ENCODE peak calls at places on chromosomes 3 and 15, in seven cellular contexts. U, X, O, C, I, K and S are unnamed samples.
A peak's percentile ranks its signal among the peaks of the same experiment; 100 is the strongest.

GRCh38 chr3:38453075-38453913 is at the start of gene ACVR2B:
- DNase-seq in I (peak; percentile 45), K (peak; percentile 97), O (peak; percentile 61), C (peak; percentile 93), X (peak; percentile 56), U (peak; percentile 88), S (peak; percentile 59)

GRCh38 chr15:74866090-74866489 is 7.1 kb downstream of the SCAMP2 start:
- DNase-seq in X (peak; percentile 85), C (no peak), I (peak; percentile 58), K (no peak), U (no peak), O (peak; percentile 68), S (peak; percentile 30)

GRCh38 chr15:62165029-62165792 is at the start of gene C2CD4B:
- DNase-seq in K (peak; percentile 91), U (peak; percentile 62), I (no peak), O (no peak), X (no peak), C (peak; percentile 68), S (no peak)

GRCh38 chr3:159565313-159565712 is 423.3 kb upstream of the IL12A start:
- DNase-seq in K (no peak), X (no peak), U (no peak), C (no peak), I (no peak), O (no peak), S (no peak)

GRCh38 chr3:25084016-25084415 is 344.0 kb upstream of the RARB start:
- DNase-seq in O (no peak), K (no peak), U (no peak), C (no peak), I (no peak), X (no peak), S (no peak)

GRCh38 chr15:40253179-40253790 is 14.4 kb downstream of the PAK6 start:
- DNase-seq in K (peak; percentile 72), I (no peak), O (no peak), U (no peak), C (no peak), X (no peak), S (no peak)

GRCh38 chr3:35487396-35487795 is 151.9 kb upstream of the ARPP21 start:
- DNase-seq in C (no peak), X (no peak), U (no peak), O (no peak), K (no peak), I (no peak), S (no peak)

GRCh38 chr3:143383433-143383832 is 263.9 kb downstream of the CHST2 start:
- DNase-seq in X (no peak), I (no peak), O (no peak), C (no peak), U (no peak), K (no peak), S (no peak)

GRCh38 chr15:30042556-30042955 is 40.2 kb upstream of the GOLGA8J start:
- DNase-seq in U (no peak), O (no peak), K (no peak), X (peak; percentile 19), I (peak; percentile 43), C (no peak), S (peak; percentile 17)

GRCh38 chr3:147945968-147946519 is 536.9 kb downstream of the ZIC1 start:
- DNase-seq in K (no peak), U (no peak), X (peak; percentile 95), O (peak; percentile 89), I (peak; percentile 96), C (peak; percentile 33), S (peak; percentile 94)

GRCh38 chr15:80849308-80849707 is 70.1 kb downstream of the CEMIP start:
- DNase-seq in X (peak; percentile 93), C (no peak), U (no peak), O (peak; percentile 89), I (peak; percentile 81), K (peak; percentile 72), S (peak; percentile 94)

GRCh38 chr3:46271910-46272309 is 29.6 kb downstream of the CCR3 start:
- DNase-seq in I (no peak), X (no peak), U (no peak), O (no peak), C (no peak), K (no peak), S (no peak)

GRCh38 chr3:195839260-195840010 is 27.7 kb upstream of the MUC4 start:
- DNase-seq in C (no peak), X (no peak), K (no peak), U (peak; percentile 66), I (no peak), O (no peak), S (no peak)

GRCh38 chr15:97652700-97653167 is 307.8 kb upstream of the ARRDC4 start:
- DNase-seq in C (peak; percentile 19), O (no peak), U (no peak), K (peak; percentile 70), I (no peak), X (no peak), S (no peak)

GRCh38 chr15:69661446-69661845 is 208.8 kb downstream of the RPLP1 start:
- DNase-seq in I (no peak), C (no peak), X (no peak), U (no peak), K (no peak), O (no peak), S (no peak)

GRCh38 chr3:21673393-21673792 is 77.6 kb downstream of the ZNF385D start:
- DNase-seq in U (no peak), O (no peak), C (no peak), X (no peak), I (peak; percentile 21), K (no peak), S (no peak)

GRCh38 chr3:73134034-73134433 is 72.6 kb downstream of the EBLN2 start:
- DNase-seq in C (no peak), O (no peak), U (no peak), I (no peak), K (no peak), X (no peak), S (no peak)

GRCh38 chr3:188156051-188156450 is 2.1 kb downstream of the LPP start:
- DNase-seq in C (no peak), I (no peak), U (no peak), X (no peak), K (no peak), O (no peak), S (no peak)

GRCh38 chr3:121883507-121883906 is 10.7 kb upstream of the SLC15A2 start:
- DNase-seq in O (peak; percentile 7), X (peak; percentile 8), I (peak; percentile 5), C (no peak), U (no peak), K (no peak), S (peak; percentile 27)

GRCh38 chr15:70023064-70023768 is 74.5 kb downstream of the TLE3 start:
- DNase-seq in O (peak; percentile 94), X (peak; percentile 75), K (no peak), U (no peak), I (peak; percentile 76), C (no peak), S (peak; percentile 92)

GRCh38 chr3:32686713-32687112 is 1.7 kb downstream of the CNOT10 start:
- DNase-seq in K (no peak), X (no peak), C (no peak), U (no peak), O (no peak), I (no peak), S (no peak)
- H3K4me3 ChIP-seq in K (no peak overlapping the region), X (no peak overlapping the region), C (peak overlapping the region; percentile 96), U (no peak overlapping the region), O (no peak overlapping the region), I (no peak overlapping the region), S (peak overlapping the region; percentile 90)

DNA sequence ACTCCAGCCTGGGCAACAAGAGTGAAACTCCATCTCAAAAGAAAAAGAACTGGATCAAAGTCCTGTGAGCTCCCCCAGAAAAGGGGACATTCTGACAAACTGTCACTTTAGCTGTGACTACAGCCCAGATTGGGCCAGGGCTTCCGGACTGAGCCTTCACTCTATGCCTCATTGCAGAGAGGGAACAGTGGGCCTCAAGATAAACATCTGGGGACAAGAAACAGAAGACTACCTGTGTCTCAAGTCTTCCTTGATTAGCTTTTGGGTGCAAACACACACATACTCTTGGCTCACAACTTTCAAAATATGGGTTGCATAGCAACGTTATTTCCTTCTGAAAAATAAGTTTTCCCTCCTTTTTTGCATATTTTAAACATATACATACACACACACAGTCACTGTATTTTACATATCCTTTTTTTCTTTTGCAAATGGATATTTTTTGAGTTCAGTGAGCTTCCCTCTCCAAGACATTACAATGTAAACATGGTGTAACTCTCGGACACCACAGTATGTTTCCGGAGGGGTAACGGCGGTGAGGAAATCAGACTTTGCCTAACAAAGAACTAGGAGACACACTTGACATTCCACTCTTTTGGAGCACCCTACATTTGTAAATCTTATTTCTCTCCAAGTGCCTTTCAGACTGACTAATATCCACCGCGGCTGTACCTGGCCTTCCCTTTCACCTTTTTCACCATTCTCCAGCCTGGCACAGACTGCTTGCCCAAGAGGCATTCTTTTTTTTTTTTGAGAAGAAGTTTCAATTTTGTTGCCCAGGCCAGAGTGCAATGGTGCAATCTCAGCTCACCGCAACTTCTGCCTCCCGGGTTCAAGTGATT is 3.5 kb downstream of the TKT start:
- DNase-seq in K (no peak), O (no peak), X (no peak), U (no peak), I (no peak), C (no peak), S (peak; percentile 33)
- H3K4me3 ChIP-seq in K (no peak overlapping the region), O (peak overlapping the region; percentile 13), X (no peak overlapping the region), U (no peak overlapping the region), I (peak overlapping the region; percentile 3), C (peak overlapping the region; percentile 86), S (peak overlapping the region; percentile 97)

DNA sequence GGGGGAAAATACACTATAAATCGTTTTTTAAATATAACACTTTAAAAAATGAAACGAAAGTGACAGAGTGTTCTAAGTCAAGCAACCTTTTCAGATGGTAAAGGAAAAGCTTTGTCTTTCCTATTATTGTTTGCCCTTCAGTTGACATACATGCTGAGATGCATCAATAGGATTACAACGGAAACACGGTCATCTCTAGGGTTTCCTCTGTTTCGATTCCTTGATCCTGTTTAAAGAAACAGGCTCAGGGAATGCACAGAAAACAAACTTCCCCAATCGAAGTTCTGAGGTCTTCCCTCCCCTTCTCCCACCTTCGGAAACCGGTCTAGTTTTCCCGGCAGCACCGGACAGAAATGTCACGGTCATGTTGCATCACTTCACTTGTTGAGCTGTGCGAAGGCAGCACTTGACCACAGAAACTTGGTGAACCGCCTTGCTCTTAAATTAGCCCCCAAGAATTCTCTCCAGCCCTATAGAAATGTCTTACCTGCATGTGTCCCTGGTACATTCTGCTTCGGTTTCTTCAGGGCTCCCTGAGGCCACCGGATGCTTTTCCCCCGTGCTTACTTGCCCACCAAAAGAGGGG is 552 bp downstream of the PEX5L start:
- DNase-seq in C (no peak), U (no peak), O (no peak), I (no peak), K (no peak), X (no peak), S (no peak)
- H3K4me3 ChIP-seq in C (peak overlapping the region; percentile 55), U (peak overlapping the region; percentile 60), O (no peak overlapping the region), I (peak overlapping the region; percentile 47), K (peak overlapping the region; percentile 29), X (no peak overlapping the region), S (peak overlapping the region; percentile 62)

GRCh38 chr3:181698263-181698944 is 13.3 kb upstream of the SOX2 start:
- DNase-seq in O (no peak), C (no peak), I (no peak), U (no peak), K (no peak), X (no peak), S (no peak)
- H3K4me3 ChIP-seq in O (no peak overlapping the region), C (no peak overlapping the region), I (no peak overlapping the region), U (no peak overlapping the region), K (no peak overlapping the region), X (no peak overlapping the region), S (no peak overlapping the region)

GRCh38 chr3:126476976-126477330 is 1.3 kb upstream of the ZXDC start:
- DNase-seq in K (peak; percentile 59), O (no peak), U (no peak), I (no peak), C (no peak), X (no peak), S (no peak)
- H3K4me3 ChIP-seq in K (no peak overlapping the region), O (no peak overlapping the region), U (peak overlapping the region; percentile 76), I (no peak overlapping the region), C (peak overlapping the region; percentile 81), X (no peak overlapping the region), S (peak overlapping the region; percentile 91)